ENCODE peak calls at places on chromosomes 5 and 9, in nine cellular contexts. L is GM12891, B is iris pigment epithelial cell, X is HEK293T, N is activated T-cell treated with anti-CD3 and anti-CD28 coated beads for 24 hours, V is left kidney, M is T-helper 2 cell, S is ovary, J is HepG2. K is an unnamed sample.

GRCh38 chr9:92728831-92729734 is 35.5 kb downstream of the BICD2 start:
- DNase-seq in L (peak), B (no peak), X (no peak), N (no peak), V (peak), M (no peak), S (no peak), J (peak), K (peak)

GRCh38 chr9:91073049-91073810 is 271.6 kb downstream of the SYK start:
- DNase-seq in L (no peak), B (no peak), X (no peak), N (no peak), V (no peak), M (no peak), S (no peak), J (no peak), K (no peak)

GRCh38 chr5:15446552-15446951 is 53.4 kb upstream of the FBXL7 start:
- DNase-seq in L (no peak), B (peak), X (no peak), N (no peak), V (no peak), M (no peak), S (no peak), J (no peak), K (no peak)

GRCh38 chr5:58013542-58014258 is 446.2 kb downstream of the PLK2 start:
- DNase-seq in L (no peak), B (no peak), X (no peak), N (no peak), V (peak), M (no peak), S (no peak), J (no peak), K (no peak)

GRCh38 chr5:77316871-77317661 is 106.6 kb downstream of the PDE8B start:
- DNase-seq in L (no peak), B (peak), X (no peak), N (no peak), V (no peak), M (no peak), S (no peak), J (no peak), K (no peak)

GRCh38 chr5:132156413-132156812 is 71.2 kb downstream of the P4HA2 start:
- DNase-seq in L (no peak), B (no peak), X (no peak), N (no peak), V (no peak), M (no peak), S (no peak), J (peak), K (no peak)

GRCh38 chr9:20558609-20559016 is 63.7 kb downstream of the MLLT3 start:
- DNase-seq in L (no peak), B (peak), X (no peak), N (peak), V (no peak), M (no peak), S (no peak), J (no peak), K (no peak)

GRCh38 chr5:144487207-144487606 is 316.5 kb downstream of the KCTD16 start:
- DNase-seq in L (no peak), B (no peak), X (no peak), N (no peak), V (no peak), M (no peak), S (no peak), J (no peak), K (no peak)

GRCh38 chr5:73419414-73420390 is 28.9 kb downstream of the FOXD1 start:
- DNase-seq in L (no peak), B (peak), X (no peak), N (no peak), V (peak), M (no peak), S (no peak), J (no peak), K (peak)

GRCh38 chr5:128881609-128882008 is 83.7 kb upstream of the SLC27A6 start:
- DNase-seq in L (no peak), B (no peak), X (no peak), N (no peak), V (no peak), M (no peak), S (no peak), J (no peak), K (no peak)

GRCh38 chr5:33105521-33105941 is 335.2 kb upstream of the TARS1 start:
- DNase-seq in L (no peak), B (peak), X (no peak), N (no peak), V (no peak), M (no peak), S (no peak), J (no peak), K (no peak)

GRCh38 chr9:133103183-133103986 is 17.7 kb downstream of the RALGDS start:
- DNase-seq in L (peak), B (peak), X (peak), N (peak), V (peak), M (peak), S (peak), J (peak), K (peak)

GRCh38 chr5:10364186-10364689 is 10.7 kb downstream of the MARCHF6 start:
- DNase-seq in L (no peak), B (no peak), X (no peak), N (no peak), V (no peak), M (no peak), S (no peak), J (peak), K (no peak)

GRCh38 chr9:98860871-98861293 is 53.4 kb downstream of the GALNT12 start:
- DNase-seq in L (no peak), B (peak), X (peak), N (no peak), V (peak), M (no peak), S (peak), J (no peak), K (no peak)

GRCh38 chr5:132344775-132345514 is 24.6 kb upstream of the SLC22A5 start:
- DNase-seq in L (no peak), B (no peak), X (no peak), N (no peak), V (no peak), M (no peak), S (no peak), J (no peak), K (no peak)

GRCh38 chr9:109542922-109543321 is 44.8 kb upstream of the PTPN3 start:
- DNase-seq in L (no peak), B (peak), X (no peak), N (no peak), V (no peak), M (no peak), S (no peak), J (no peak), K (no peak)

GRCh38 chr5:160188151-160188967 is 40.9 kb upstream of the FABP6 start:
- DNase-seq in L (peak), B (peak), X (no peak), N (no peak), V (peak), M (no peak), S (peak), J (no peak), K (peak)

K was measured in glutamatergic neuron.